ENCODE peak calls at places on chromosomes 16 and 17, in five cellular contexts. H, L, J, N and B are unnamed samples.

GRCh38 chr17:32490101-32490482 is 3.3 kb downstream of the CDK5R1 start:
- DNase-seq in J (no peak), H (no peak), L (no peak), N (no peak), B (no peak)

GRCh38 chr17:7393613-7394451 is 493 bp downstream of the PLSCR3 start:
- DNase-seq in H (peak; percentile 47), N (no peak), L (no peak), J (peak; percentile 44), B (peak; percentile 35)

GRCh38 chr16:86079185-86079885 is 180.4 kb downstream of the IRF8 start:
- DNase-seq in J (no peak), L (no peak), H (no peak), N (no peak), B (no peak)

GRCh38 chr16:11162571-11163268 is 93.3 kb downstream of the SOCS1 start:
- DNase-seq in H (no peak), J (no peak), L (no peak), N (no peak), B (no peak)

GRCh38 chr17:77465358-77466041 is 324.7 kb downstream of the SEC14L1 start:
- DNase-seq in H (peak; percentile 61), N (no peak), J (peak; percentile 55), L (no peak), B (peak; percentile 56)

GRCh38 chr16:69741519-69741918 is 13.2 kb downstream of the NOB1 start:
- DNase-seq in N (no peak), L (no peak), H (no peak), J (peak; percentile 49), B (no peak)

GRCh38 chr16:75096730-75097129 is 19.9 kb downstream of the LDHD start:
- DNase-seq in N (peak; percentile 71), L (no peak), J (peak; percentile 75), H (peak; percentile 40), B (no peak)

GRCh38 chr16:67241008-67241900 is 6.0 kb downstream of the FHOD1 start:
- DNase-seq in N (no peak), J (peak; percentile 87), L (no peak), H (peak; percentile 87), B (peak; percentile 88)

GRCh38 chr17:74426551-74427047 is 5.3 kb upstream of the GPRC5C start:
- DNase-seq in N (no peak), H (no peak), J (peak; percentile 10), L (no peak), B (no peak)

GRCh38 chr16:29862383-29862883 is 593 bp downstream of the CDIPT start:
- DNase-seq in H (peak; percentile 32), N (no peak), J (no peak), L (no peak), B (no peak)